ENCODE peak calls at places on chromosomes 12 and 14, in nine cellular contexts. G, P, M, N, A, T, Z, S and W are unnamed samples.

GRCh38 chr14:77400216-77400615 is 23.0 kb downstream of the SAMD15 start:
- DNase-seq in G (no peak), P (no peak), M (no peak), N (no peak), A (no peak), T (no peak), Z (no peak), S (no peak), W (no peak)

GRCh38 chr14:65277027-65277426 is 135.5 kb upstream of the FUT8 start:
- DNase-seq in G (no peak), P (no peak), M (no peak), N (no peak), A (peak; percentile 71), T (no peak), Z (no peak), S (no peak), W (no peak)

GRCh38 chr12:112843272-112843671 is 51.7 kb downstream of the RPH3A start:
- DNase-seq in G (peak; percentile 75), P (no peak), M (no peak), N (no peak), A (no peak), T (no peak), Z (no peak), S (no peak), W (no peak)

GRCh38 chr12:57888407-57889157 is 42.1 kb upstream of the CTDSP2 start:
- DNase-seq in G (peak; percentile 45), P (no peak), M (peak; percentile 56), N (peak; percentile 76), A (peak; percentile 85), T (no peak), Z (no peak), S (no peak), W (no peak)

GRCh38 chr12:88017964-88018363 is 11.2 kb downstream of the C12orf50 start:
- DNase-seq in G (no peak), P (no peak), M (no peak), N (no peak), A (no peak), T (no peak), Z (no peak), S (no peak), W (no peak)

GRCh38 chr14:56562883-56563282 is 16.7 kb upstream of the TMEM260 start:
- DNase-seq in G (no peak), P (no peak), M (no peak), N (no peak), A (no peak), T (no peak), Z (no peak), S (no peak), W (no peak)

GRCh38 chr12:60935981-60936761 is 1324.0 kb upstream of the USP15 start:
- DNase-seq in G (no peak), P (no peak), M (no peak), N (peak; percentile 48), A (no peak), T (no peak), Z (no peak), S (no peak), W (no peak)

GRCh38 chr12:6327159-6327558 is 14.7 kb downstream of the TNFRSF1A start:
- DNase-seq in G (no peak), P (no peak), M (no peak), N (no peak), A (no peak), T (no peak), Z (no peak), S (no peak), W (no peak)

GRCh38 chr12:6606331-6607131 is 648 bp downstream of the CHD4 start:
- DNase-seq in G (peak; percentile 28), P (peak; percentile 87), M (peak; percentile 40), N (peak; percentile 63), A (peak; percentile 40), T (peak; percentile 89), Z (peak; percentile 87), S (peak; percentile 84), W (no peak)

GRCh38 chr12:62078020-62078419 is 182.2 kb upstream of the USP15 start:
- DNase-seq in G (no peak), P (no peak), M (no peak), N (peak; percentile 20), A (no peak), T (no peak), Z (no peak), S (no peak), W (no peak)

GRCh38 chr14:65403231-65403630 is 9.3 kb upstream of the FUT8 start:
- DNase-seq in G (peak; percentile 60), P (no peak), M (no peak), N (no peak), A (peak; percentile 55), T (no peak), Z (no peak), S (no peak), W (no peak)

GRCh38 chr12:113860950-113861349 is 105.2 kb downstream of the RBM19 start:
- DNase-seq in G (peak; percentile 97), P (no peak), M (no peak), N (peak; percentile 32), A (peak; percentile 52), T (no peak), Z (peak; percentile 28), S (no peak), W (peak; percentile 82)

GRCh38 chr14:21024668-21025373 is at the start of gene NDRG2:
- DNase-seq in G (peak; percentile 32), P (peak; percentile 84), M (no peak), N (peak; percentile 95), A (no peak), T (peak; percentile 91), Z (peak; percentile 93), S (peak; percentile 91), W (no peak)
- H3K4me3 ChIP-seq in G (peak within 1 kb of the TSS; percentile 60), P (peak within 1 kb of the TSS; percentile 94), M (no peak within 1 kb of the TSS), N (peak within 1 kb of the TSS; percentile 70), A (peak within 1 kb of the TSS; percentile 59), T (peak within 1 kb of the TSS; percentile 46), Z (peak within 1 kb of the TSS; percentile 91), S (peak within 1 kb of the TSS; percentile 92), W (peak within 1 kb of the TSS; percentile 43)

GRCh38 chr14:23916038-23916437 is 37.5 kb upstream of the DHRS4 start:
- DNase-seq in G (no peak), P (no peak), M (no peak), N (no peak), A (no peak), T (no peak), Z (no peak), S (no peak), W (no peak)

GRCh38 chr14:23915559-23915958 is 38.0 kb upstream of the DHRS4 start:
- DNase-seq in G (no peak), P (no peak), M (no peak), N (no peak), A (no peak), T (no peak), Z (no peak), S (no peak), W (no peak)

GRCh38 chr14:23910081-23910875 is 43.3 kb upstream of the DHRS4 start:
- DNase-seq in G (peak; percentile 78), P (no peak), M (peak; percentile 58), N (peak; percentile 94), A (no peak), T (no peak), Z (no peak), S (no peak), W (peak; percentile 33)

GRCh38 chr14:23916446-23916845 is 37.1 kb upstream of the DHRS4 start:
- DNase-seq in G (no peak), P (no peak), M (no peak), N (no peak), A (no peak), T (no peak), Z (no peak), S (no peak), W (no peak)

DNA sequence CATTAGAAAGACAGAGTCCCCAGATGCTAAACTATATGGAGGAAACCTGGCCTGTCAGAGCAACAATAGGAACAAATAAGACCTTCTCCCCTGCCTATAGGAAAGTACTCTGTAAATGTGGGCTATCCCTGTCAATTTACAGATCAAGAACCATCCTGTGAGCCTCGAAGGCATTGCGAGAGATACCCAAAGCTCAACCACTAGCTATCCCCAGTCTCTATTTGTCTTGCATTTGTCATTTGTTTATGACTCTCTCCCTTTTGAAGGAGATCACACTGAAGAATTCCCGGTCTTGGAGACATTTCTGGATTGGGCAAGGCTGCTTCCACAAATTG is 42.7 kb upstream of the DHRS4 start:
- DNase-seq in G (no peak), P (no peak), M (no peak), N (no peak), A (no peak), T (no peak), Z (no peak), S (no peak), W (no peak)
- TF ChIP-seq CTCF in G (no peak), P (no peak), M (no peak), N (no peak), A (no peak), T (no peak), Z (no peak), S (no peak), W (no peak)

GRCh38 chr14:61347771-61348443 is 26.5 kb downstream of the PRKCH start:
- DNase-seq in G (no peak), P (no peak), M (no peak), N (no peak), A (no peak), T (no peak), Z (no peak), S (no peak), W (no peak)
- H3K4me3 ChIP-seq in G (no peak overlapping the region), P (no peak overlapping the region), M (no peak overlapping the region), N (no peak overlapping the region), A (no peak overlapping the region), T (no peak overlapping the region), Z (no peak overlapping the region), S (no peak overlapping the region), W (no peak overlapping the region)

GRCh38 chr14:90405101-90405500 is 8.3 kb downstream of the CALM1 start:
- DNase-seq in G (no peak), P (no peak), M (no peak), N (no peak), A (no peak), T (no peak), Z (no peak), S (no peak), W (no peak)

GRCh38 chr14:90402009-90402408 is 5.2 kb downstream of the CALM1 start:
- DNase-seq in G (no peak), P (no peak), M (no peak), N (no peak), A (no peak), T (no peak), Z (no peak), S (no peak), W (no peak)

GRCh38 chr14:90405755-90406154 is 8.9 kb downstream of the CALM1 start:
- DNase-seq in G (no peak), P (no peak), M (no peak), N (no peak), A (no peak), T (no peak), Z (no peak), S (no peak), W (no peak)

GRCh38 chr14:90400904-90401561 is 4.2 kb downstream of the CALM1 start:
- DNase-seq in G (no peak), P (no peak), M (no peak), N (no peak), A (no peak), T (no peak), Z (no peak), S (no peak), W (no peak)

DNA sequence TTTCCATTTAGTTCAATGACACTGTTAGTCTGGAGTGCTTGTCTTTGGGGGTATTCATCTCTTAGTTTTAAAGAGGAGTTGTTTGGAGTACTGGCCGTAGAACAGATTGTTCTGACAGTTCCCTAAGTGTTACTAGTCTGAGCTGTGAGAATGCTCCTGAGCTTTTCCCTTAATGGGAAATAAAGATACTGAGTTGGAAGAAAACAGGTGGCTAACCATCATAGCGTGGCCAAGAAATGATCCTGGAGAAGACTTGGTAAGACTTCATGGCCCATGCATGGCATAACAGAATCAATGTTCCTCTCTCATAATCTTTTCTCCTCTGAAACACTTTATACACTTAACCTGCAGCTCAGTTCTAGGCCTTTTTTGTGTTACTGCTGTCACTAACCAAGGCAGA is 6.2 kb downstream of the CALM1 start:
- DNase-seq in G (no peak), P (no peak), M (no peak), N (no peak), A (no peak), T (no peak), Z (no peak), S (no peak), W (no peak)
- TF ChIP-seq CTCF in G (no peak), P (no peak), M (no peak), N (no peak), A (no peak), T (no peak), Z (no peak), S (no peak), W (no peak)